ENCODE peak calls at places on chromosomes 13 and 19, in four cellular contexts. Q is endothelial cell; M is activated naive CD4-positive, alpha-beta T cell; T is dorsolateral prefrontal cortex. J is an unnamed sample.

GRCh38 chr13:40453666-40454030 is 212.8 kb downstream of the FOXO1 start:
- DNase-seq in Q (no peak), T (no peak), M (no peak), J (no peak)

GRCh38 chr13:40682449-40683240 is 16.2 kb upstream of the FOXO1 start:
- DNase-seq in Q (no peak), M (no peak), T (no peak), J (no peak)

GRCh38 chr19:37691881-37692504 is 27.6 kb downstream of the ZNF607 start:
- DNase-seq in T (peak), M (peak), Q (peak), J (peak)

GRCh38 chr13:46629811-46630413 is 76.9 kb downstream of the LRCH1 start:
- DNase-seq in M (no peak), Q (no peak), T (no peak), J (no peak)

GRCh38 chr13:21637296-21637695 is 33.3 kb upstream of the MICU2 start:
- DNase-seq in T (peak), M (no peak), Q (no peak), J (no peak)

GRCh38 chr13:72983085-72983768 is 75.6 kb upstream of the KLF5 start:
- DNase-seq in M (no peak), T (no peak), Q (no peak), J (no peak)

GRCh38 chr19:45215391-45216191 is 29.6 kb downstream of the EXOC3L2 start:
- DNase-seq in Q (peak), M (no peak), T (no peak), J (no peak)

GRCh38 chr19:21328885-21329605 is at the start of gene ZNF708:
- DNase-seq in T (peak), M (peak), Q (peak), J (peak)

GRCh38 chr13:50127017-50127725 is 111.9 kb downstream of the KCNRG start:
- DNase-seq in Q (peak), T (no peak), M (peak), J (no peak)

GRCh38 chr19:17797397-17798201 is 2.7 kb downstream of the B3GNT3 start:
- DNase-seq in T (no peak), M (no peak), Q (no peak), J (no peak)

GRCh38 chr19:51365211-51366049 is 758 bp downstream of the ETFB start:
- DNase-seq in Q (no peak), T (no peak), M (no peak), J (no peak)

GRCh38 chr13:28531195-28531955 is 36.4 kb upstream of the FLT1 start:
- DNase-seq in Q (peak), M (no peak), T (no peak), J (no peak)

GRCh38 chr13:31009166-31009565 is 76.7 kb downstream of the TEX26 start:
- DNase-seq in M (no peak), T (no peak), Q (no peak), J (no peak)

GRCh38 chr19:56159616-56160271 is 16.1 kb upstream of the GALP start:
- DNase-seq in T (no peak), Q (no peak), M (no peak), J (no peak)

GRCh38 chr13:93794197-93794885 is 567.7 kb downstream of the GPC6 start:
- DNase-seq in T (no peak), M (no peak), Q (no peak), J (no peak)

GRCh38 chr19:41233748-41234240 is 14.8 kb downstream of the AXL start:
- DNase-seq in M (no peak), Q (no peak), T (no peak), J (no peak)

GRCh38 chr13:29676535-29676934 is 81.0 kb upstream of the SLC7A1 start:
- DNase-seq in M (no peak), T (no peak), Q (no peak), J (no peak)

GRCh38 chr13:110023729-110024645 is 237.6 kb upstream of the IRS2 start:
- DNase-seq in M (no peak), Q (peak), T (no peak), J (peak)

GRCh38 chr19:18500820-18501219 is 21.1 kb downstream of the ELL start:
- DNase-seq in Q (no peak), M (no peak), T (no peak), J (no peak)

GRCh38 chr13:32642316-32642715 is 56.1 kb downstream of the PDS5B start:
- DNase-seq in Q (no peak), T (no peak), M (no peak), J (no peak)

GRCh38 chr19:35270381-35270811 is 1.6 kb downstream of the USF2 start:
- DNase-seq in T (no peak), Q (no peak), M (no peak), J (no peak)

GRCh38 chr19:54172413-54172763 is 572 bp downstream of the TMC4 start:
- DNase-seq in Q (no peak), M (no peak), T (no peak), J (no peak)

GRCh38 chr19:33464010-33464732 is 57.4 kb downstream of the PEPD start:
- DNase-seq in M (no peak), Q (no peak), T (peak), J (no peak)

GRCh38 chr19:11890634-11891033 is 3.1 kb downstream of the ZNF69 start:
- DNase-seq in Q (no peak), M (no peak), T (no peak), J (no peak)

GRCh38 chr13:52070929-52071523 is 46.5 kb downstream of the UTP14C start:
- DNase-seq in M (no peak), T (no peak), Q (no peak), J (peak)

GRCh38 chr19:1232652-1233360 is 5.0 kb downstream of the CBARP start:
- DNase-seq in T (no peak), Q (no peak), M (no peak), J (no peak)

GRCh38 chr13:66926851-66927524 is 303.1 kb downstream of the PCDH9 start:
- DNase-seq in T (no peak), Q (no peak), M (no peak), J (no peak)

GRCh38 chr13:28548872-28549271 is 53.9 kb upstream of the FLT1 start:
- DNase-seq in Q (no peak), M (no peak), T (no peak), J (no peak)

GRCh38 chr19:6271721-6272410 is 7.9 kb downstream of the MLLT1 start:
- DNase-seq in T (peak), Q (no peak), M (no peak), J (peak)

GRCh38 chr13:95341441-95341840 is 40.2 kb upstream of the ABCC4 start:
- DNase-seq in M (no peak), T (no peak), Q (no peak), J (no peak)

GRCh38 chr13:85140192-85140591 is 659.0 kb downstream of the SLITRK6 start:
- DNase-seq in T (no peak), M (no peak), Q (no peak), J (no peak)

GRCh38 chr19:33280351-33280921 is 21.9 kb downstream of the CEBPA start:
- DNase-seq in M (no peak), T (no peak), Q (no peak), J (no peak)

GRCh38 chr13:53545340-53545941 is 516.8 kb downstream of the OLFM4 start:
- DNase-seq in T (no peak), M (no peak), Q (no peak), J (peak)

GRCh38 chr19:47779524-47780214 is 1.2 kb downstream of the SELENOW start:
- DNase-seq in Q (no peak), M (no peak), T (peak), J (no peak)

J was measured in WERI-Rb-1.